ENCODE peak calls at places on chromosomes 7 and 10, in five cellular contexts. M is endothelial cell, N is NCI-H1694 treated with DMSO at 0.1 percent for 48 hours, D is epithelial cell of proximal tubule, P is NT2/D1. Z is an unnamed sample.

GRCh38 chr10:86649471-86650150 is 4.7 kb upstream of the OPN4 start:
- DNase-seq in M (no peak), N (no peak), D (no peak), P (no peak), Z (no peak)

GRCh38 chr7:152145853-152146466 is 120.5 kb downstream of the GALNT11 start:
- DNase-seq in M (peak), N (peak), D (peak), P (peak), Z (peak)

GRCh38 chr7:48048113-48048512 is 12.8 kb downstream of the C7orf57 start:
- DNase-seq in M (no peak), N (no peak), D (no peak), P (no peak), Z (no peak)

GRCh38 chr7:80856769-80857168 is 62.1 kb downstream of the SEMA3C start:
- DNase-seq in M (no peak), N (no peak), D (no peak), P (no peak), Z (no peak)

GRCh38 chr7:149790146-149790548 is 16.8 kb upstream of the ZNF467 start:
- DNase-seq in M (peak), N (peak), D (no peak), P (no peak), Z (no peak)

GRCh38 chr7:83697814-83698530 is 49.0 kb upstream of the SEMA3E start:
- DNase-seq in M (no peak), N (no peak), D (no peak), P (no peak), Z (no peak)

GRCh38 chr10:88505265-88505664 is 77.9 kb downstream of the RNLS start:
- DNase-seq in M (no peak), N (no peak), D (no peak), P (no peak), Z (no peak)

GRCh38 chr7:28954936-28955335 is 3.2 kb downstream of the TRIL start:
- DNase-seq in M (no peak), N (no peak), D (no peak), P (no peak), Z (no peak)

GRCh38 chr7:116292381-116292780 is 82.0 kb downstream of the TES start:
- DNase-seq in M (no peak), N (no peak), D (no peak), P (no peak), Z (no peak)

GRCh38 chr10:83373659-83374058 is 765.6 kb upstream of the GHITM start:
- DNase-seq in M (peak), N (peak), D (no peak), P (peak), Z (no peak)

GRCh38 chr10:107583974-107584373 is 419.5 kb upstream of the SORCS1 start:
- DNase-seq in M (no peak), N (no peak), D (no peak), P (no peak), Z (no peak)

GRCh38 chr10:114304566-114305421 is 65.7 kb downstream of the VWA2 start:
- DNase-seq in M (peak), N (peak), D (no peak), P (peak), Z (no peak)

GRCh38 chr10:33254556-33255160 is 79.8 kb downstream of the NRP1 start:
- DNase-seq in M (no peak), N (no peak), D (no peak), P (no peak), Z (no peak)

GRCh38 chr7:46680147-46680546 is 759.1 kb upstream of the IGFBP3 start:
- DNase-seq in M (no peak), N (no peak), D (no peak), P (no peak), Z (no peak)

GRCh38 chr10:80537086-80537704 is 507 bp upstream of the SH2D4B start:
- DNase-seq in M (no peak), N (no peak), D (no peak), P (no peak), Z (no peak)

GRCh38 chr10:71703577-71703976 is 16.0 kb downstream of the C10orf105 start:
- DNase-seq in M (no peak), N (no peak), D (no peak), P (no peak), Z (no peak)

GRCh38 chr7:150378853-150379589 is at the start of gene ZNF775:
- DNase-seq in M (peak), N (peak), D (no peak), P (peak), Z (no peak)

GRCh38 chr7:2014391-2015241 is 218.1 kb downstream of the MAD1L1 start:
- DNase-seq in M (no peak), N (no peak), D (no peak), P (no peak), Z (no peak)

GRCh38 chr7:97639036-97639435 is 92.8 kb upstream of the TAC1 start:
- DNase-seq in M (no peak), N (no peak), D (peak), P (peak), Z (no peak)

GRCh38 chr7:83148776-83149175 is 13.9 kb downstream of the PCLO start:
- DNase-seq in M (no peak), N (no peak), D (no peak), P (no peak), Z (no peak)

GRCh38 chr7:81937091-81937490 is 167.2 kb upstream of the HGF start:
- DNase-seq in M (no peak), N (no peak), D (no peak), P (no peak), Z (no peak)

GRCh38 chr10:133224076-133224475 is 5.9 kb upstream of the UTF1 start:
- DNase-seq in M (no peak), N (no peak), D (no peak), P (no peak), Z (no peak)

GRCh38 chr10:45418859-45419672 is 45.0 kb downstream of the ALOX5 start:
- DNase-seq in M (peak), N (no peak), D (no peak), P (peak), Z (no peak)

GRCh38 chr7:115654384-115655181 is 376.0 kb downstream of the TFEC start:
- DNase-seq in M (no peak), N (no peak), D (peak), P (no peak), Z (no peak)

GRCh38 chr10:20971901-20972300 is 74.8 kb upstream of the NEBL start:
- DNase-seq in M (no peak), N (no peak), D (no peak), P (no peak), Z (no peak)

GRCh38 chr7:51243631-51244030 is 73.0 kb downstream of the COBL start:
- DNase-seq in M (no peak), N (no peak), D (no peak), P (no peak), Z (no peak)

GRCh38 chr7:156218544-156219306 is 406.5 kb upstream of the SHH start:
- DNase-seq in M (no peak), N (no peak), D (no peak), P (no peak), Z (no peak)

GRCh38 chr7:111413796-111414195 is 148.5 kb downstream of the IMMP2L start:
- DNase-seq in M (no peak), N (no peak), D (no peak), P (peak), Z (no peak)

GRCh38 chr10:116043304-116043703 is 229.7 kb downstream of the GFRA1 start:
- DNase-seq in M (no peak), N (no peak), D (no peak), P (no peak), Z (no peak)

GRCh38 chr10:113540845-113541553 is 11.9 kb upstream of the HABP2 start:
- DNase-seq in M (no peak), N (no peak), D (no peak), P (no peak), Z (no peak)

GRCh38 chr10:62817120-62817762 is 1.1 kb upstream of the EGR2 start:
- DNase-seq in M (peak), N (no peak), D (no peak), P (no peak), Z (no peak)

GRCh38 chr7:36207451-36208291 is 54.6 kb downstream of the EEPD1 start:
- DNase-seq in M (no peak), N (no peak), D (peak), P (no peak), Z (no peak)

GRCh38 chr7:12475362-12476063 is 71.8 kb upstream of the VWDE start:
- DNase-seq in M (no peak), N (no peak), D (no peak), P (no peak), Z (no peak)

GRCh38 chr10:113135025-113135424 is 185.0 kb downstream of the TCF7L2 start:
- DNase-seq in M (no peak), N (no peak), D (no peak), P (peak), Z (no peak)

GRCh38 chr10:13969792-13970140 is 361.0 kb downstream of the FRMD4A start:
- DNase-seq in M (no peak), N (no peak), D (no peak), P (no peak), Z (no peak)

GRCh38 chr10:60717852-60718251 is 60.4 kb upstream of the CDK1 start:
- DNase-seq in M (no peak), N (no peak), D (no peak), P (no peak), Z (no peak)

GRCh38 chr7:155219154-155219531 is 78.5 kb upstream of the INSIG1 start:
- DNase-seq in M (no peak), N (no peak), D (no peak), P (no peak), Z (no peak)

GRCh38 chr10:100896876-100897461 is 15.8 kb upstream of the SLF2 start:
- DNase-seq in M (no peak), N (no peak), D (no peak), P (no peak), Z (no peak)

Z was measured in Panc1.